ENCODE peak calls at places on chromosomes 4 and X, in five cellular contexts. P is left ventricle myocardium inferior, L is cardiac fibroblast, S is ascending aorta, G is RWPE2. Q is an unnamed sample.

GRCh38 chrX:44974462-44974861 is 101.5 kb downstream of the KDM6A start:
- DNase-seq in G (no peak), L (peak), P (no peak), S (no peak), Q (no peak)

GRCh38 chr4:165974647-165975335 is 101.8 kb downstream of the TLL1 start:
- DNase-seq in S (no peak), L (no peak), P (no peak), G (no peak), Q (no peak)

GRCh38 chr4:40842318-40842717 is 92.6 kb downstream of the NSUN7 start:
- DNase-seq in P (no peak), L (no peak), G (no peak), S (no peak), Q (no peak)

GRCh38 chr4:2348786-2349185 is 69.7 kb downstream of the ZFYVE28 start:
- DNase-seq in P (no peak), L (no peak), S (no peak), G (no peak), Q (no peak)

GRCh38 chr4:17762705-17763104 is 18.7 kb downstream of the FAM184B start:
- DNase-seq in L (peak), S (no peak), G (no peak), P (no peak), Q (no peak)

GRCh38 chr4:30716158-30716557 is 4.0 kb upstream of the PCDH7 start:
- DNase-seq in G (no peak), L (peak), P (no peak), S (no peak), Q (no peak)

GRCh38 chrX:97685753-97686152 is 802.0 kb downstream of the RPA4 start:
- DNase-seq in P (no peak), S (no peak), G (no peak), L (peak), Q (no peak)

GRCh38 chr4:4694296-4694772 is 152.5 kb upstream of the STX18 start:
- DNase-seq in P (peak), L (no peak), S (no peak), G (no peak), Q (no peak)

GRCh38 chr4:107098403-107098802 is 62.3 kb upstream of the DKK2 start:
- DNase-seq in S (no peak), L (no peak), P (no peak), G (no peak), Q (no peak)

GRCh38 chr4:107094976-107095375 is 58.9 kb upstream of the DKK2 start:
- DNase-seq in G (no peak), L (peak), S (no peak), P (no peak), Q (no peak)

GRCh38 chr4:107094332-107094731 is 58.2 kb upstream of the DKK2 start:
- DNase-seq in S (no peak), G (no peak), P (no peak), L (peak), Q (peak)
- TF ChIP-seq CTCF in S (no peak), G (peak), P (no peak), L (peak), Q (peak)

DNA sequence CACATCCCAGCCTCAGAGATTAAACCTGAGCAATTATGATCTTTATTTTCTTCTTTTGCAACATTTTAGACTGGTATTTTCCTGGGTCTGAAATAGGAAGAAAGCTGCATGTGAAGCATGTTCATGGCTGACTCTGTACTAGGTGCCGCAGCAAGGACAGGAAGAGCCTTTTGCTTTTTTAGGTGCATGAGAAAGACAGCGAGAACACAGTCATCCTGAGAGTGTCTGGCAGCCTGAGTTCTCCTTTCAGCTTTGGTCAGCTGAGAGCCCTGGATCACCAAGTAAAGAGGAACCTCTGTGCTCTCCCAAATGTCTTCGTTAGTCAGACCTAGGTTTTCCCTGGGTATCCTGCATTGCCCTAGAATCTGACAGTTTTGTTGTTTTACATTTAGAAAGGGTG is 29.8 kb downstream of the FAM149A start:
- DNase-seq in S (no peak), P (no peak), G (no peak), L (no peak), Q (no peak)
- H3K4me3 ChIP-seq in S (no peak), P (no peak), G (no peak), L (no peak), Q (no peak)

DNA sequence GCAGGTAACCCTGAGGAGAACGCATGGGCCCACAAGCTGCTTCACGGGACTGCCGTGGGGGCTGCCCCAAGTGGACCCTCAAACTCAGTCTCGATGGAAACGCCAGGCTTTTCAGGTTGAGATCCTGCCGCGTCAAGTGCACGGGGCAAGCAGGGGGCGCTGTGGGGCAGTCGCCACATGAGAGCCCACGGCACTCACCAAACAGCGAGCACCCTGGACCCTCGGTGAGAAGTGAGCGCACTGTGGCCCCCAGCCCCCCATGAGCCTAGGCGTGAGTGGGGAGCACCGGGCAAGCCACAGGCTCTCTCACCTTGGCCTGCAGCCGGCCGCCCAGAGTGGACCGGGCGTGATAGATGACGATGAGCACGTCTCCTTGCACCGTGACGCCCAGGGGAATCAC is 50.9 kb upstream of the CPLX1 start:
- DNase-seq in L (no peak), G (no peak), P (no peak), S (no peak), Q (no peak)
- TF ChIP-seq CTCF in L (peak), G (no peak), P (no peak), S (no peak), Q (peak)

GRCh38 chrX:1466971-1467561 is 14.4 kb upstream of the ASMTL start:
- DNase-seq in P (no peak), G (peak), L (no peak), S (peak), Q (no peak)
- H3K4me3 ChIP-seq in P (peak), G (no peak), L (no peak), S (no peak), Q (no peak)

GRCh38 chrX:153988493-153988892 is 15.9 kb downstream of the TMEM187 start:
- DNase-seq in G (no peak), S (no peak), L (no peak), P (no peak), Q (no peak)

GRCh38 chrX:153993079-153993478 is 20.5 kb downstream of the TMEM187 start:
- DNase-seq in G (no peak), L (no peak), S (no peak), P (no peak), Q (no peak)

GRCh38 chrX:153992180-153992579 is 19.6 kb downstream of the TMEM187 start:
- DNase-seq in S (no peak), P (no peak), G (no peak), L (no peak), Q (no peak)

GRCh38 chrX:153989971-153990655 is 17.6 kb downstream of the TMEM187 start:
- DNase-seq in P (no peak), L (no peak), G (no peak), S (no peak), Q (no peak)

GRCh38 chrX:153991013-153991580 is 18.5 kb downstream of the TMEM187 start:
- DNase-seq in S (no peak), L (no peak), G (no peak), P (no peak), Q (no peak)
- TF ChIP-seq CTCF in S (no peak), L (no peak), G (no peak), P (no peak), Q (no peak)

DNA sequence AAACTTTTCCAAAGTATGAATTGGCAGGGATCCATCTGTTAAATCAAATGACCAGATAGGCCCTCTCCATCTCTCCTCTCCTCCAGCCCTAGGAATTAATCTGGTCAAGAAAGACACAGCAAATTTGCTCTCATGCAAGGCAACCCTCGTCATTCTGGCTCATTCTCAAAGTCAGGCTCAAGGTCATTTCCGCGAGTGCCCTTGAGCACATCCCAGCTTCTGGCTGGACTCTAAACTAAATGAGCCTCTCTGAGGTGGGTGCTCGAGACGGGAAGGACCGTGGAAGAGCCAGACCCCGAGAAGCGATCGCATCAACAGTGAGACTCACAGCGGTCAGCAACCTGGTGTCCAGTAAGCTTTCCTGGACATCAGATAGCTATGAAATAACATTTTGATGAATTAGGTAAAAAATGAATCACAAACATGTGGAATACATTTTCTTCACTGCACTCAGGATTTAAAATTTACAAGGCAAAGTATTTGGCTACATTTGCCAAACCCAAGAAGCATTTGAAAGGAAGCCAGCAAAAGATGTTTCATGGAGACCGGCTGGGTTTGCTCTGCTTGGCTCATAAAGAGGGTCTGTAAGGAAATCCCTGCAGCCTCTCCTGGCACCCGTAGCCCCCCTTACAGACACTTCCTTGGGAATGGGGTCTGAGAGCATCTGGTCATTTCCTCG is 121.0 kb downstream of the ENPP6 start:
- DNase-seq in L (no peak), G (no peak), P (no peak), S (no peak), Q (peak)
- H3K4me3 ChIP-seq in L (no peak), G (no peak), P (peak), S (peak), Q (no peak)

GRCh38 chrX:143788265-143788664 is 67.7 kb upstream of the SPANXN2 start:
- DNase-seq in L (peak), S (no peak), P (no peak), G (no peak), Q (no peak)
- TF ChIP-seq CTCF in L (peak), S (no peak), P (no peak), G (peak), Q (peak)

GRCh38 chrX:49269768-49270248 is at the start of gene PPP1R3F:
- DNase-seq in S (no peak), G (no peak), L (no peak), P (no peak), Q (no peak)

GRCh38 chrX:49269010-49269767 is 404 bp upstream of the PPP1R3F start:
- DNase-seq in G (peak), S (peak), L (peak), P (peak), Q (peak)

GRCh38 chrX:49268702-49269009 is 937 bp upstream of the PPP1R3F start:
- DNase-seq in P (no peak), L (no peak), G (no peak), S (no peak), Q (no peak)

GRCh38 chrX:49264460-49264859 is at the start of gene FOXP3:
- DNase-seq in S (no peak), L (no peak), P (no peak), G (no peak), Q (no peak)

GRCh38 chrX:49266536-49267445 is 2.3 kb upstream of the FOXP3 start:
- DNase-seq in P (no peak), L (no peak), G (no peak), S (no peak), Q (no peak)
- H3K4me3 ChIP-seq in P (no peak), L (no peak), G (no peak), S (no peak), Q (no peak)

GRCh38 chr4:7297374-7297773 is 105.0 kb downstream of the SORCS2 start:
- DNase-seq in S (no peak), L (no peak), G (no peak), P (no peak), Q (no peak)
- TF ChIP-seq CTCF in S (no peak), L (no peak), G (no peak), P (no peak), Q (no peak)

DNA sequence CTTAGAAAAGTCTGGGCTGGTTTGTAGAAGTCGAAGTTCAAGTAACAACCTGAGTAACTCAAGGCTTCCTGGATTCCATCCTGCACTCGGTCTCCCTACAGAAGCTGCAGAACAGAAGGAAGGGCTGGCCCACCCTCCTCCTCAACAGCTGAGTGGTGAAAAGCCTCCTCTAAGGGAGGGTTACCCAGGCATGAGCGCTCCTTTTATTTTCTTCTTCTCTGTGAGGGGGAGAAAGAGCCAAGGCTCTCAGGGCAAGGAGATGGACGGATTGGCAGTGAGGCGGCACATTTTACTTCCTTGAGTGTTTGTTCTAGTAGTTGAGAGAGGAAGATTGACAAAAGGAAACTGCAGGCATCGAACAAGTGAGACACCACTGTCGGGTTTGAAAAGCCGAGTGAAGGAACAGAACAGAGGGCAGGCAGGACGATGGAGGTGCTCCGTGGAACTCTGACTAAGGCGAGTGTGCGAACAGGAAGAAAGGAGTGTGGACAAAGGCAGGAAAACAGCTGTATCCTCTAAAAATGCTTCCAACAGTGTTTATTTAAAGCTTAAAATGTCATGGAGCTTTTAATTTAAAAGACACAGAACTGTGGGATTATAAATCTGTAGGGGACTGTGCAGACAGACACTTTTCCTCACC is 38.4 kb upstream of the STS start:
- DNase-seq in P (no peak), L (peak), S (no peak), G (no peak), Q (no peak)
- H3K4me3 ChIP-seq in P (peak), L (peak), S (no peak), G (no peak), Q (no peak)

Q was measured in HFF-Myc.